ENCODE peak calls at places on chromosomes 3 and 15, in ten cellular contexts. S is activated naive CD4-positive, alpha-beta T cell; Y is AG04450; W is GM13977; U is NCI-H774; O is activated T-cell treated with anti-CD3 and anti-CD28 coated beads for 24 hours; V is occipital lobe; G is C1 segment of cervical spinal cord; J is HT-29; D is caudate nucleus. Z is an unnamed sample.

GRCh38 chr3:31615071-31615875 is 82.5 kb downstream of the STT3B start:
- DNase-seq in W (no peak), G (no peak), Y (no peak), U (no peak), O (no peak), J (no peak), S (no peak), D (no peak), V (no peak), Z (no peak)

GRCh38 chr15:88920186-88920891 is 7.2 kb upstream of the MFGE8 start:
- DNase-seq in V (no peak), G (no peak), O (no peak), Y (no peak), D (no peak), S (no peak), U (no peak), J (no peak), W (no peak), Z (no peak)

GRCh38 chr3:71497367-71497925 is 86.1 kb downstream of the FOXP1 start:
- DNase-seq in S (no peak), O (no peak), U (no peak), D (no peak), J (no peak), Y (no peak), G (no peak), W (no peak), V (no peak), Z (no peak)

GRCh38 chr15:96882361-96882760 is 551.9 kb downstream of the NR2F2 start:
- DNase-seq in U (no peak), Y (no peak), G (no peak), D (no peak), W (no peak), S (no peak), O (no peak), J (no peak), V (no peak), Z (no peak)

GRCh38 chr3:5006755-5007202 is 27.5 kb downstream of the BHLHE40 start:
- DNase-seq in D (no peak), J (no peak), G (no peak), W (peak; percentile 80), V (no peak), S (no peak), O (peak; percentile 64), U (no peak), Y (no peak), Z (no peak)

GRCh38 chr3:42802876-42803799 is 1.2 kb downstream of the HIGD1A start:
- DNase-seq in W (peak; percentile 17), D (no peak), V (no peak), S (no peak), J (peak; percentile 53), Y (no peak), O (no peak), U (no peak), G (no peak), Z (peak; percentile 42)

GRCh38 chr15:29343229-29343628 is 73.6 kb upstream of the NSMCE3 start:
- DNase-seq in Y (no peak), J (no peak), D (no peak), G (no peak), S (no peak), W (no peak), V (no peak), O (no peak), U (no peak), Z (no peak)

GRCh38 chr3:54632834-54633233 is 295.0 kb downstream of the LRTM1 start:
- DNase-seq in Y (no peak), J (no peak), O (no peak), V (no peak), G (no peak), S (no peak), D (no peak), U (no peak), W (no peak), Z (no peak)

GRCh38 chr3:169953462-169954141 is 13.0 kb upstream of the SEC62 start:
- DNase-seq in W (no peak), Y (no peak), S (no peak), O (no peak), J (no peak), V (no peak), D (no peak), U (no peak), G (no peak), Z (no peak)

GRCh38 chr15:68447976-68448755 is 16.2 kb upstream of the ITGA11 start:
- DNase-seq in Y (no peak), D (no peak), V (no peak), S (no peak), J (no peak), U (no peak), W (no peak), G (no peak), O (no peak), Z (no peak)

GRCh38 chr3:21294768-21295167 is 456.2 kb downstream of the ZNF385D start:
- DNase-seq in V (no peak), W (no peak), U (no peak), G (no peak), J (no peak), O (no peak), D (no peak), S (no peak), Y (no peak), Z (no peak)

GRCh38 chr15:27679621-27680521 is 419.2 kb downstream of the OCA2 start:
- DNase-seq in S (no peak), U (peak; percentile 86), W (no peak), G (no peak), O (no peak), V (no peak), J (no peak), Y (no peak), D (no peak), Z (no peak)

Z was measured in nucleus accumbens.